ENCODE peak calls at places on chromosomes 7 and 10, in five cellular contexts. R, O, U, T and D are unnamed samples. For H3K4me1, the result is how much of the 10 kb centered on the place peaks cover.

GRCh38 chr10:124477614-124478363 is 16.2 kb downstream of the LHPP start:
- DNase-seq in U (no peak), O (no peak), R (peak), T (no peak), D (no peak)

GRCh38 chr7:95646350-95646749 is 50.0 kb upstream of the PDK4 start:
- DNase-seq in T (peak), U (no peak), O (no peak), R (no peak), D (no peak)

GRCh38 chr7:159027803-159028455 is 116.7 kb downstream of the VIPR2 start:
- DNase-seq in T (peak), U (no peak), R (no peak), O (no peak), D (peak)

GRCh38 chr10:30847642-30848041 is 184.0 kb downstream of the ZNF438 start:
- DNase-seq in U (no peak), R (no peak), T (no peak), O (no peak), D (no peak)

GRCh38 chr7:6268909-6269306 is 3.5 kb downstream of the CYTH3 start:
- DNase-seq in T (peak), R (no peak), O (no peak), U (no peak), D (no peak)

GRCh38 chr7:111132833-111133232 is 41.9 kb downstream of the LRRN3 start:
- DNase-seq in O (no peak), U (no peak), R (peak), T (no peak), D (no peak)

GRCh38 chr10:80122110-80122710 is 10.3 kb upstream of the PLAC9 start:
- DNase-seq in O (no peak), R (no peak), U (no peak), T (no peak), D (no peak)

GRCh38 chr7:35593896-35594295 is 101.0 kb downstream of the HERPUD2 start:
- DNase-seq in U (no peak), O (no peak), T (no peak), R (no peak), D (no peak)

GRCh38 chr7:1031716-1032455 is 12.5 kb upstream of the GPR146 start:
- DNase-seq in U (no peak), O (no peak), R (no peak), T (no peak), D (no peak)

GRCh38 chr10:69335063-69335587 is 56.8 kb downstream of the HK1 start:
- DNase-seq in U (no peak), O (peak), T (no peak), R (no peak), D (peak)

GRCh38 chr7:116341222-116341907 is 131.0 kb downstream of the TES start:
- DNase-seq in R (no peak), O (no peak), U (no peak), T (no peak), D (no peak)

GRCh38 chr10:125560947-125561346 is 122.0 kb downstream of the TEX36 start:
- DNase-seq in R (no peak), T (no peak), O (no peak), U (no peak), D (no peak)

GRCh38 chr7:31408120-31408729 is 67.7 kb upstream of the NEUROD6 start:
- DNase-seq in R (peak), U (no peak), O (no peak), T (peak), D (no peak)

GRCh38 chr7:43467406-43467805 is 115.5 kb upstream of the STK17A start:
- DNase-seq in U (no peak), R (peak), T (no peak), O (no peak), D (no peak)

GRCh38 chr10:60369163-60369930 is 20.3 kb downstream of the ANK3 start:
- DNase-seq in U (no peak), R (no peak), O (no peak), T (no peak), D (no peak)

GRCh38 chr7:87628780-87629569 is 777 bp downstream of the RUNDC3B start:
- DNase-seq in U (no peak), O (no peak), T (peak), R (peak), D (peak)

GRCh38 chr10:48579251-48579960 is 25.5 kb downstream of the ARHGAP22 start:
- DNase-seq in U (no peak), R (peak), T (peak), O (no peak), D (no peak)

GRCh38 chr10:43068136-43068395 is 8.8 kb upstream of the RET start:
- DNase-seq in T (no peak), R (no peak), O (no peak), U (no peak), D (no peak)

GRCh38 chr7:112224186-112224585 is 17.7 kb downstream of the ZNF277 start:
- DNase-seq in R (no peak), O (no peak), T (no peak), U (no peak), D (no peak)

GRCh38 chr10:8034666-8035640 is 19.5 kb upstream of the GATA3 start:
- DNase-seq in U (no peak), T (no peak), O (no peak), R (peak), D (no peak)

GRCh38 chr7:7276151-7276550 is 93.8 kb downstream of the C1GALT1 start:
- DNase-seq in O (no peak), T (no peak), R (peak), U (no peak), D (no peak)

GRCh38 chr7:2000801-2001321 is 231.9 kb downstream of the MAD1L1 start:
- DNase-seq in U (no peak), R (no peak), O (peak), T (no peak), D (no peak)

GRCh38 chr7:151247016-151247580 is 1.4 kb downstream of the SMARCD3 start:
- DNase-seq in O (no peak), R (no peak), U (no peak), T (no peak), D (no peak)

GRCh38 chr10:80684217-80684616 is 146.5 kb downstream of the SH2D4B start:
- DNase-seq in O (no peak), U (no peak), T (no peak), R (no peak), D (no peak)

GRCh38 chr10:114271014-114271778 is 32.1 kb downstream of the VWA2 start:
- DNase-seq in T (peak), R (peak), O (no peak), U (no peak), D (no peak)

GRCh38 chr7:1936531-1937251 is 266.6 kb downstream of the ELFN1 start:
- DNase-seq in O (peak), T (no peak), R (no peak), U (no peak), D (peak)

GRCh38 chr7:103059471-103059870 is 15.1 kb downstream of the FBXL13 start:
- DNase-seq in T (no peak), U (no peak), R (no peak), O (no peak), D (no peak)

GRCh38 chr10:103691267-103691666 is 164.1 kb downstream of the SH3PXD2A start:
- DNase-seq in O (no peak), T (no peak), U (no peak), R (no peak), D (no peak)

GRCh38 chr10:103691723-103692380 is 163.5 kb downstream of the SH3PXD2A start:
- DNase-seq in O (no peak), T (no peak), U (no peak), R (no peak), D (no peak)

GRCh38 chr10:103693070-103693811 is 162.1 kb downstream of the SH3PXD2A start:
- DNase-seq in O (no peak), T (peak), U (no peak), R (peak), D (no peak)

GRCh38 chr10:103693812-103694205 is 161.6 kb downstream of the SH3PXD2A start:
- DNase-seq in O (no peak), R (no peak), T (no peak), U (no peak), D (no peak)

GRCh38 chr10:103692421-103693069 is 162.8 kb downstream of the SH3PXD2A start:
- DNase-seq in U (no peak), R (no peak), O (no peak), T (no peak), D (no peak)
- H3K4me3 ChIP-seq in U (peak), R (peak), O (peak), T (no peak), D (no peak)

GRCh38 chr10:21508987-21509334 is 16.5 kb downstream of the SKIDA1 start:
- DNase-seq in T (no peak), U (no peak), O (no peak), R (no peak), D (no peak)

GRCh38 chr10:21506351-21506750 is 19.1 kb downstream of the SKIDA1 start:
- DNase-seq in O (no peak), U (no peak), R (no peak), T (no peak), D (no peak)

GRCh38 chr10:21503580-21503979 is 21.9 kb downstream of the SKIDA1 start:
- DNase-seq in T (no peak), R (no peak), U (no peak), O (no peak), D (no peak)

GRCh38 chr10:21507066-21507669 is 18.3 kb downstream of the SKIDA1 start:
- DNase-seq in T (no peak), O (no peak), U (no peak), R (no peak), D (no peak)

GRCh38 chr10:21505711-21506278 is 19.7 kb downstream of the SKIDA1 start:
- DNase-seq in T (no peak), O (no peak), R (no peak), U (no peak), D (no peak)
- H3K4me1 ChIP-seq in T (under half), O (under half), R (under half), U (under half), D (under half)

DNA sequence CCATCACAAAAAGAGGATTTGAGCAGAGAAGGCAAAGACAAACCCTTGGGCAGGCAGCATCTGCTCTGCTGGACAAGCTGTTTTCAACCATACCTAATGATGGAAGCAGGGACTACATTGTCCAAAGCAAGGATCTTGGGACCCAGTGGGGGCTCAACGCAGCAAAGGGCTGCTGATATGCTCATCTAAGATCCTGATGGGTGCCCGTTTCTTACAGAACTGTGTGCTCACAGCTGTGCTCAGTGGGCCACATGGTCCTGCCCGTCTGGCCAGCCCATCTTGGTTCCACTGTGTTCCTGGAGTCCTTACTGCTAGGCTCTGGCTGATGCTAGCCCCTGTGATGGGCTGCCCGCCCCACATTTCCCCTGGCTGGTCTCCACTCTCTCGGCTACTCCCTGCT is 36.1 kb downstream of the GPRIN2 start:
- DNase-seq in T (no peak), O (peak), R (no peak), U (no peak), D (no peak)
- H3K27ac ChIP-seq in T (no peak), O (no peak), R (no peak), U (no peak), D (no peak)

GRCh38 chr10:71397340-71398212 is 856 bp downstream of the CDH23 start:
- DNase-seq in O (no peak), U (peak), R (no peak), T (no peak), D (no peak)
- H3K4me3 ChIP-seq in O (peak), U (peak), R (no peak), T (peak), D (peak)

GRCh38 chr7:157013602-157014549 is 3.4 kb upstream of the MNX1 start:
- DNase-seq in R (no peak), T (no peak), O (no peak), U (no peak), D (no peak)
- H3K4me1 ChIP-seq in R (under half), T (under half), O (under half), U (under half), D (under half)

DNA sequence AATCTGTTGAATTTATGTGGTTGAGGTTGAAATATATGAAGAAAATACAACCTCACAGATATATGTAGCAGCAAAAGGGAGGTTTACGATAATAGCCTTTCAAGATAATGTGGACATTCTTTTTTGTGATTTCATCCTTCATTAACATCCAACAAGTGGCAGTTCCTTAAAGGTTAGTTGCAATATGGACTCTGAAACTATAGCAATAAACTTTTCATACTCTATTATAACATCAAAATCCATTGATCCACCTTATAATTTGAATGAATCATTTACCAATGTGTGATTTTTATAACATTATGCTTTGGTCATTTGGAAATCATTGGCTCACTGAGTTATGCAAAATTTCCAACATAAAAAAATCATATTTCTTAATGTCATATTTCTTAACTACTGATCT is 200.8 kb upstream of the CSTF2T start:
- DNase-seq in R (no peak), U (no peak), O (no peak), T (no peak), D (no peak)
- H3K27ac ChIP-seq in R (no peak), U (no peak), O (no peak), T (no peak), D (no peak)

GRCh38 chr7:94395141-94396041 is 696 bp downstream of the COL1A2 start:
- DNase-seq in T (peak), R (peak), U (peak), O (no peak), D (no peak)
- H3K4me3 ChIP-seq in T (peak), R (peak), U (peak), O (peak), D (peak)

DNA sequence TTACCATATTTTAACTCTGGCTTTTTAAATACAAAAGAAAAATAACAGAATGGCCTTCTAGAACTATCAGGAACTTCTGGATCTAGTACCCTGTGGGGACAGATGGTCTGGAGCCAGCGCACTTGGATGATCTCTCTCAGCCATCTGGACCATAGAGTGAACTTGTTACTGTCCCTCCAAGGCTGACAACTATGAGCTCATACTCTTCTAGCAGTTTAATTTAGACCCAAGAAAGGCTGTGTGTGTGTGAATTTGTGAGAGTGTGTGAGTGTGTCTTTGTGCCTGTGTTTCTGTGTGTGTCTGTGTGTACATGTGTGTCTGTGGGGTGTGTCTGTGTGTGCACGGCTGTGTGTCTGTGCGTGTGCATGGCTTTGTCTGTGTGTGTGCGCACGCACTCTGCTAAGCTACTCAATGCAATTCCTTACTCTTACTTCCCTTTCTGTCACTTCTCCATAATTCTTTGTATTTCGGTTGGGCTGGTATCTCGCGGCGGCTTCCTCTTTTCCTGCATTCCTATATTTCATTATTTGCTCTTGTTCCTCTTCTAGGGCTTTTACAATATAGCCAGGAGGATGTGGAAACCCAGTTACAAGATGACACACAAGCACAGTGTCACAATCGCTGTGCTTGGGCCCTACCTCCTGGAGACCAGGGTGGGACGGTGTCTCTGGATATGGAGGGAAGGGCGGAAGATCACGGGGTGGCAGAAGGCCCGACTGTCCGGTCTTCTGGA is 51.9 kb downstream of the IKZF1 start:
- DNase-seq in O (peak), R (no peak), T (no peak), U (no peak), D (peak)
- H3K4me1 ChIP-seq in O (under half), R (under half), T (under half), U (under half), D (under half)

GRCh38 chr7:77935652-77936348 is 137.2 kb downstream of the PHTF2 start:
- DNase-seq in U (no peak), R (no peak), O (no peak), T (no peak), D (no peak)
- H3K27ac ChIP-seq in U (no peak), R (no peak), O (no peak), T (no peak), D (no peak)

GRCh38 chr10:88159127-88159829 is 295.9 kb downstream of the PTEN start:
- DNase-seq in U (no peak), O (no peak), R (no peak), T (no peak), D (no peak)

GRCh38 chr10:88157981-88158465 is 294.6 kb downstream of the PTEN start:
- DNase-seq in R (peak), O (no peak), U (peak), T (peak), D (no peak)

GRCh38 chr10:88161070-88161469 is 297.6 kb downstream of the PTEN start:
- DNase-seq in U (no peak), T (no peak), O (no peak), R (no peak), D (no peak)

GRCh38 chr10:88156341-88156740 is 292.9 kb downstream of the PTEN start:
- DNase-seq in T (no peak), R (peak), U (no peak), O (no peak), D (no peak)

GRCh38 chr10:88158506-88159123 is 295.2 kb downstream of the PTEN start:
- DNase-seq in R (no peak), T (no peak), U (no peak), O (no peak), D (no peak)
- H3K4me3 ChIP-seq in R (no peak), T (no peak), U (no peak), O (no peak), D (no peak)